ENCODE peak calls at places on chromosomes 1 and 21, in seven cellular contexts. K is IMR-90, I is H9, A is neuronal stem cell, S is mesenchymal stem cell, R is trophoblast cell, L is H1. O is an unnamed sample.

GRCh38 chr1:206517784-206518183 is 10.5 kb downstream of the RASSF5 start:
- DNase-seq in I (no peak), K (no peak), A (no peak), R (no peak), L (no peak), S (no peak), O (no peak)

GRCh38 chr1:32627596-32628162 is 22.7 kb downstream of the ZBTB8OS start:
- DNase-seq in K (no peak), I (no peak), L (no peak), R (no peak), A (no peak), S (no peak), O (no peak)

GRCh38 chr1:77250126-77250525 is 30.9 kb upstream of the PIGK start:
- DNase-seq in K (no peak), R (no peak), A (no peak), S (no peak), L (no peak), I (no peak), O (no peak)

GRCh38 chr1:20439282-20439681 is 46.7 kb downstream of the CAMK2N1 start:
- DNase-seq in I (peak; percentile 43), R (no peak), L (no peak), A (no peak), S (peak; percentile 54), K (peak; percentile 55), O (peak; percentile 68)

GRCh38 chr21:38945536-38946245 is 140.0 kb downstream of the ETS2 start:
- DNase-seq in R (no peak), L (peak; percentile 17), K (peak; percentile 58), I (peak; percentile 41), A (peak; percentile 71), S (peak; percentile 75), O (peak; percentile 88)

GRCh38 chr1:101207891-101208290 is 28.9 kb upstream of the S1PR1 start:
- DNase-seq in L (no peak), S (no peak), A (no peak), K (peak; percentile 34), R (no peak), I (no peak), O (no peak)

GRCh38 chr1:29774355-29774754 is 538.0 kb downstream of the PTPRU start:
- DNase-seq in I (no peak), K (no peak), R (no peak), S (no peak), L (no peak), A (no peak), O (no peak)

GRCh38 chr1:79422726-79423125 is 416.2 kb upstream of the ADGRL4 start:
- DNase-seq in K (no peak), S (no peak), A (no peak), I (no peak), R (no peak), L (no peak), O (no peak)

GRCh38 chr1:179298952-179299351 is 5.4 kb downstream of the SOAT1 start:
- DNase-seq in S (no peak), I (no peak), L (no peak), K (no peak), R (no peak), A (no peak), O (no peak)

GRCh38 chr1:206464456-206464964 is 5.8 kb upstream of the IKBKE start:
- DNase-seq in L (no peak), R (no peak), I (no peak), K (peak; percentile 95), A (no peak), S (peak; percentile 84), O (no peak)

GRCh38 chr1:84245566-84245965 is 55.9 kb upstream of the SAMD13 start:
- DNase-seq in I (no peak), S (peak; percentile 65), L (no peak), K (no peak), A (no peak), R (no peak), O (no peak)

GRCh38 chr1:39973503-39974135 is 18.7 kb downstream of the MFSD2A start:
- DNase-seq in L (peak; percentile 38), I (peak; percentile 82), S (peak; percentile 61), R (peak; percentile 94), A (peak; percentile 75), K (peak; percentile 56), O (peak; percentile 79)

GRCh38 chr1:111769517-111770146 is 13.9 kb downstream of the DDX20 start:
- DNase-seq in S (peak; percentile 84), A (peak; percentile 45), I (no peak), R (peak; percentile 78), L (no peak), K (peak; percentile 78), O (peak; percentile 45)

GRCh38 chr1:84348240-84348555 is 46.7 kb downstream of the SAMD13 start:
- DNase-seq in S (peak; percentile 85), I (no peak), L (no peak), A (no peak), R (peak; percentile 29), K (peak; percentile 39), O (no peak)

GRCh38 chr1:207918016-207918415 is 7.1 kb upstream of the CD34 start:
- DNase-seq in L (no peak), I (no peak), S (no peak), A (no peak), K (no peak), R (no peak), O (peak; percentile 83)

GRCh38 chr1:2445823-2446215 is 30.3 kb upstream of the PLCH2 start:
- DNase-seq in L (no peak), R (no peak), S (no peak), I (no peak), K (no peak), A (no peak), O (no peak)

GRCh38 chr1:16980473-16981268 is at the start of gene MFAP2:
- DNase-seq in L (no peak), A (no peak), R (peak; percentile 93), K (no peak), S (peak; percentile 40), I (peak; percentile 59), O (peak; percentile 59)

DNA sequence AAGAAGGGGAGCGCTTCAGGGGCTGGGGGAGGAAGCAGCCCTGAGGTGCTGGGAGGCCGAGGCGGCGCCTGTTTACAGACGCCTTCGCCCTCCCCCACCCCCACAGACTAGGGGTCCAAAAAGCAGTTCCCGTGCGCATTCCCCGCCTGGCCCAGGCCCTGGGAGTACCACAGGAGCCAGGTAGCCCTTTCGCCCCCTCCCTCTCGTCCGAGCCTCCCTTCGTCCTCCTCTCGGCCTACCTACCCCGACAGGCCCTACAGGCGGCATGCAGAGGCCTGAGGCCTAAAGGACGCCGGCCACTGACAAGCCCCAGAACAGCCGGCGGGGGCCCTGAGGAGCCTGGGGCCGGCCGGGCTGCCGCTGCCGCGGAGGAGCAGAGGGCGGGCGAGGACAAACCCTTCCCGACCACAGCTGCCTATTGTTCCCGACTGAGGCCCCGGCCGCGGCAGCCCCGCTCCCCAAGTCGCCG is 512 bp downstream of the RC3H1 start:
- DNase-seq in S (peak; percentile 72), R (peak; percentile 64), I (peak; percentile 61), L (no peak), K (peak; percentile 35), A (peak; percentile 56), O (peak; percentile 83)
- H3K4ac ChIP-seq in S (peak overlapping the region; percentile 97), R (peak overlapping the region; percentile 95), I (no peak overlapping the region), L (no peak overlapping the region), K (peak overlapping the region; percentile 93), A (no peak overlapping the region), O (peak overlapping the region; percentile 49)

DNA sequence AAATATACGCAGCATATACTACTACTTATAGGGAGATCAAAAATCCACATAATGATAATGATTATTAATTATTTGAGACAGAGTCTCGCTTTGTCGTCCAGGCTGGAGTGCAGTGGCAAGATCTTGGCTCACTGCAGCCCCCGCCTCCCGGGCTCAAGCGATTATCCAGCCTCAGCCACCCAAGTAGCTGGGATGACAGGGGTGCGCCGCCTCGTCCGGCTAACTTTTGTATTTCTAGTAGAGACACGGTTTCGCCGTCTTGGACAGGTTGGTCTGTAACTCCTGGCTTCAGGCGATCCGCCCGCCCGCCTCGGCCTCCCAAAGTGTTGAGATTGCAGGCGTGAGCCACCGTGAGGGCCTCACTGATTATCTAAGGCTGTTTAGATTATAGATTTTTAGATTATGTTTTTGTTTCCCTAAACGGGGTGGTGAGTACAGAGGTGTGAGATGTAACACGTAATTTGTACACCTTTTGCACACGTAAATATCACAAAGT is 548 bp upstream of the SLC25A33 start:
- DNase-seq in A (no peak), L (no peak), K (no peak), S (no peak), R (no peak), I (no peak), O (no peak)
- H2BK5ac ChIP-seq in A (no peak overlapping the region), L (no peak overlapping the region), K (peak overlapping the region; percentile 22), S (no peak overlapping the region), R (no peak overlapping the region), I (no peak overlapping the region), O (no peak overlapping the region)

GRCh38 chr1:116912846-116913245 is 3.1 kb downstream of the PTGFRN start:
- DNase-seq in S (no peak), L (no peak), I (no peak), K (no peak), A (no peak), R (no peak), O (no peak)
- H3K4ac ChIP-seq in S (no peak overlapping the region), L (no peak overlapping the region), I (no peak overlapping the region), K (no peak overlapping the region), A (no peak overlapping the region), R (peak overlapping the region; percentile 10), O (no peak overlapping the region)

GRCh38 chr1:92136316-92136715 is 56.2 kb downstream of the BTBD8 start:
- DNase-seq in A (no peak), L (no peak), S (no peak), K (peak; percentile 4), R (no peak), I (no peak), O (no peak)
- H2BK5ac ChIP-seq in A (no peak overlapping the region), L (no peak overlapping the region), S (no peak overlapping the region), K (no peak overlapping the region), R (no peak overlapping the region), I (no peak overlapping the region), O (no peak overlapping the region)

O was measured in mesendoderm.